ENCODE peak calls at places on chromosomes 4 and X, in eight cellular contexts. One of them, this sample, is unnamed.

GRCh38 chrX:141314441-141314840 is 72.1 kb upstream of the SPANXC start:
- DNase-seq in substantia nigra: no peak
- DNase-seq in cardiac muscle cell: no peak
- DNase-seq in CD4-positive, alpha-beta T cell: no peak
- DNase-seq in heart right ventricle: no peak
- DNase-seq in pancreas: no peak
- DNase-seq in breast epithelium: no peak
- DNase-seq in prostate gland: no peak
- DNase-seq in this sample: no peak

GRCh38 chrX:115892787-115893671 is 277.5 kb upstream of the AGTR2 start:
- DNase-seq in breast epithelium: peak; percentile 59
- DNase-seq in CD4-positive, alpha-beta T cell: no peak
- DNase-seq in cardiac muscle cell: peak; percentile 15
- DNase-seq in heart right ventricle: no peak
- DNase-seq in pancreas: peak; percentile 55
- DNase-seq in substantia nigra: peak; percentile 3
- DNase-seq in prostate gland: no peak
- DNase-seq in this sample: peak; percentile 78

GRCh38 chrX:55057691-55058249 is 17.1 kb upstream of the PAGE2B start:
- DNase-seq in breast epithelium: no peak
- DNase-seq in cardiac muscle cell: peak; percentile 5
- DNase-seq in prostate gland: no peak
- DNase-seq in pancreas: no peak
- DNase-seq in heart right ventricle: peak; percentile 7
- DNase-seq in substantia nigra: no peak
- DNase-seq in CD4-positive, alpha-beta T cell: peak; percentile 14
- DNase-seq in this sample: peak; percentile 31

GRCh38 chrX:53476371-53476770 is 42.2 kb upstream of the HSD17B10 start:
- DNase-seq in heart right ventricle: no peak
- DNase-seq in prostate gland: no peak
- DNase-seq in substantia nigra: no peak
- DNase-seq in pancreas: no peak
- DNase-seq in cardiac muscle cell: no peak
- DNase-seq in breast epithelium: no peak
- DNase-seq in CD4-positive, alpha-beta T cell: no peak
- DNase-seq in this sample: no peak

GRCh38 chr4:168857009-168857408 is 153.0 kb downstream of the CBR4 start:
- DNase-seq in heart right ventricle: no peak
- DNase-seq in substantia nigra: no peak
- DNase-seq in prostate gland: no peak
- DNase-seq in CD4-positive, alpha-beta T cell: no peak
- DNase-seq in cardiac muscle cell: no peak
- DNase-seq in pancreas: no peak
- DNase-seq in breast epithelium: no peak
- DNase-seq in this sample: no peak

GRCh38 chr4:128525939-128526630 is 238.5 kb upstream of the PGRMC2 start:
- DNase-seq in substantia nigra: no peak
- DNase-seq in pancreas: no peak
- DNase-seq in cardiac muscle cell: no peak
- DNase-seq in prostate gland: peak; percentile 29
- DNase-seq in heart right ventricle: no peak
- DNase-seq in CD4-positive, alpha-beta T cell: no peak
- DNase-seq in breast epithelium: no peak
- DNase-seq in this sample: no peak

GRCh38 chr4:37628977-37629609 is 57.1 kb downstream of the RELL1 start:
- DNase-seq in prostate gland: no peak
- DNase-seq in breast epithelium: peak; percentile 27
- DNase-seq in CD4-positive, alpha-beta T cell: no peak
- DNase-seq in heart right ventricle: no peak
- DNase-seq in substantia nigra: no peak
- DNase-seq in cardiac muscle cell: no peak
- DNase-seq in pancreas: no peak
- DNase-seq in this sample: peak; percentile 66

GRCh38 chr4:124484940-124485339 is 227.6 kb downstream of the ANKRD50 start:
- DNase-seq in substantia nigra: no peak
- DNase-seq in heart right ventricle: no peak
- DNase-seq in cardiac muscle cell: no peak
- DNase-seq in CD4-positive, alpha-beta T cell: no peak
- DNase-seq in pancreas: no peak
- DNase-seq in breast epithelium: no peak
- DNase-seq in prostate gland: no peak
- DNase-seq in this sample: no peak

GRCh38 chr4:104591505-104591904 is 96.8 kb upstream of the CXXC4 start:
- DNase-seq in heart right ventricle: peak; percentile 45
- DNase-seq in cardiac muscle cell: peak; percentile 70
- DNase-seq in prostate gland: no peak
- DNase-seq in pancreas: peak; percentile 70
- DNase-seq in breast epithelium: no peak
- DNase-seq in CD4-positive, alpha-beta T cell: no peak
- DNase-seq in substantia nigra: no peak
- DNase-seq in this sample: peak; percentile 41

GRCh38 chrX:115892056-115892708 is 278.4 kb upstream of the AGTR2 start:
- DNase-seq in CD4-positive, alpha-beta T cell: no peak
- DNase-seq in prostate gland: no peak
- DNase-seq in cardiac muscle cell: no peak
- DNase-seq in substantia nigra: no peak
- DNase-seq in breast epithelium: no peak
- DNase-seq in heart right ventricle: no peak
- DNase-seq in pancreas: no peak
- DNase-seq in this sample: peak; percentile 92

GRCh38 chr4:3045500-3045850 is 28.9 kb downstream of the HTT-AS start:
- DNase-seq in pancreas: no peak
- DNase-seq in cardiac muscle cell: no peak
- DNase-seq in CD4-positive, alpha-beta T cell: peak; percentile 33
- DNase-seq in prostate gland: no peak
- DNase-seq in heart right ventricle: no peak
- DNase-seq in breast epithelium: no peak
- DNase-seq in substantia nigra: no peak
- DNase-seq in this sample: peak; percentile 72

GRCh38 chrX:107659768-107660167 is 31.5 kb downstream of the PRPS1 start:
- DNase-seq in cardiac muscle cell: peak; percentile 58
- DNase-seq in prostate gland: no peak
- DNase-seq in heart right ventricle: no peak
- DNase-seq in substantia nigra: no peak
- DNase-seq in pancreas: no peak
- DNase-seq in CD4-positive, alpha-beta T cell: no peak
- DNase-seq in breast epithelium: no peak
- DNase-seq in this sample: peak; percentile 55

GRCh38 chrX:98289726-98290125 is 1406.0 kb downstream of the RPA4 start:
- DNase-seq in heart right ventricle: no peak
- DNase-seq in prostate gland: no peak
- DNase-seq in CD4-positive, alpha-beta T cell: no peak
- DNase-seq in breast epithelium: no peak
- DNase-seq in pancreas: no peak
- DNase-seq in cardiac muscle cell: no peak
- DNase-seq in substantia nigra: no peak
- DNase-seq in this sample: no peak

GRCh38 chr4:88244821-88245579 is 39.4 kb downstream of the PPM1K start:
- DNase-seq in prostate gland: no peak
- DNase-seq in pancreas: no peak
- DNase-seq in breast epithelium: no peak
- DNase-seq in cardiac muscle cell: no peak
- DNase-seq in substantia nigra: no peak
- DNase-seq in CD4-positive, alpha-beta T cell: peak; percentile 13
- DNase-seq in heart right ventricle: no peak
- DNase-seq in this sample: no peak

GRCh38 chr4:41155194-41155830 is 59.0 kb downstream of the APBB2 start:
- DNase-seq in heart right ventricle: no peak
- DNase-seq in pancreas: no peak
- DNase-seq in substantia nigra: no peak
- DNase-seq in breast epithelium: no peak
- DNase-seq in cardiac muscle cell: no peak
- DNase-seq in CD4-positive, alpha-beta T cell: no peak
- DNase-seq in prostate gland: no peak
- DNase-seq in this sample: no peak

GRCh38 chr4:18441676-18442075 is 420.1 kb upstream of the LCORL start:
- DNase-seq in cardiac muscle cell: no peak
- DNase-seq in substantia nigra: no peak
- DNase-seq in breast epithelium: no peak
- DNase-seq in prostate gland: no peak
- DNase-seq in CD4-positive, alpha-beta T cell: no peak
- DNase-seq in pancreas: no peak
- DNase-seq in heart right ventricle: no peak
- DNase-seq in this sample: no peak

GRCh38 chrX:153379971-153380581 is 21.1 kb downstream of the PNMA6E start:
- DNase-seq in CD4-positive, alpha-beta T cell: no peak
- DNase-seq in cardiac muscle cell: peak; percentile 53
- DNase-seq in heart right ventricle: no peak
- DNase-seq in prostate gland: no peak
- DNase-seq in breast epithelium: no peak
- DNase-seq in substantia nigra: no peak
- DNase-seq in pancreas: no peak
- DNase-seq in this sample: no peak

GRCh38 chrX:5575407-5575806 is 653.3 kb downstream of the NLGN4X start:
- DNase-seq in breast epithelium: no peak
- DNase-seq in pancreas: no peak
- DNase-seq in CD4-positive, alpha-beta T cell: no peak
- DNase-seq in cardiac muscle cell: no peak
- DNase-seq in heart right ventricle: no peak
- DNase-seq in prostate gland: no peak
- DNase-seq in substantia nigra: no peak
- DNase-seq in this sample: no peak

GRCh38 chrX:148204195-148204594 is 223.1 kb downstream of the FMR1NB start:
- DNase-seq in substantia nigra: no peak
- DNase-seq in pancreas: no peak
- DNase-seq in prostate gland: no peak
- DNase-seq in heart right ventricle: no peak
- DNase-seq in CD4-positive, alpha-beta T cell: no peak
- DNase-seq in cardiac muscle cell: no peak
- DNase-seq in breast epithelium: no peak
- DNase-seq in this sample: no peak

GRCh38 chr4:83108101-83108861 is 6.2 kb downstream of the PLAC8 start:
- DNase-seq in cardiac muscle cell: no peak
- DNase-seq in prostate gland: no peak
- DNase-seq in heart right ventricle: no peak
- DNase-seq in pancreas: no peak
- DNase-seq in CD4-positive, alpha-beta T cell: peak; percentile 19
- DNase-seq in breast epithelium: no peak
- DNase-seq in substantia nigra: no peak
- DNase-seq in this sample: no peak

GRCh38 chr4:10128761-10129160 is 12.2 kb upstream of the WDR1 start:
- DNase-seq in heart right ventricle: no peak
- DNase-seq in cardiac muscle cell: no peak
- DNase-seq in breast epithelium: no peak
- DNase-seq in CD4-positive, alpha-beta T cell: no peak
- DNase-seq in substantia nigra: no peak
- DNase-seq in prostate gland: no peak
- DNase-seq in pancreas: no peak
- DNase-seq in this sample: no peak

GRCh38 chr4:184810720-184811119 is 15.0 kb downstream of the ACSL1 start:
- DNase-seq in cardiac muscle cell: no peak
- DNase-seq in breast epithelium: no peak
- DNase-seq in substantia nigra: no peak
- DNase-seq in CD4-positive, alpha-beta T cell: no peak
- DNase-seq in heart right ventricle: no peak
- DNase-seq in prostate gland: no peak
- DNase-seq in pancreas: no peak
- DNase-seq in this sample: no peak

GRCh38 chr4:186722856-186723206 is 825 bp downstream of the FAT1 start:
- DNase-seq in pancreas: no peak
- DNase-seq in cardiac muscle cell: no peak
- DNase-seq in heart right ventricle: no peak
- DNase-seq in CD4-positive, alpha-beta T cell: no peak
- DNase-seq in prostate gland: no peak
- DNase-seq in substantia nigra: no peak
- DNase-seq in breast epithelium: no peak
- DNase-seq in this sample: no peak

GRCh38 chrX:95884196-95884595 is 800.4 kb upstream of the DIAPH2 start:
- DNase-seq in substantia nigra: no peak
- DNase-seq in prostate gland: peak; percentile 51
- DNase-seq in CD4-positive, alpha-beta T cell: no peak
- DNase-seq in pancreas: no peak
- DNase-seq in heart right ventricle: no peak
- DNase-seq in cardiac muscle cell: no peak
- DNase-seq in breast epithelium: no peak
- DNase-seq in this sample: no peak

GRCh38 chrX:123340691-123341090 is 156.6 kb downstream of the GRIA3 start:
- DNase-seq in cardiac muscle cell: no peak
- DNase-seq in pancreas: no peak
- DNase-seq in breast epithelium: no peak
- DNase-seq in heart right ventricle: no peak
- DNase-seq in prostate gland: no peak
- DNase-seq in CD4-positive, alpha-beta T cell: no peak
- DNase-seq in substantia nigra: no peak
- DNase-seq in this sample: no peak

GRCh38 chrX:56817179-56817578 is 88.1 kb downstream of the NBDY start:
- DNase-seq in substantia nigra: no peak
- DNase-seq in breast epithelium: no peak
- DNase-seq in CD4-positive, alpha-beta T cell: no peak
- DNase-seq in heart right ventricle: no peak
- DNase-seq in pancreas: no peak
- DNase-seq in cardiac muscle cell: no peak
- DNase-seq in prostate gland: no peak
- DNase-seq in this sample: no peak
- H3K27ac ChIP-seq in substantia nigra: no peak overlapping the region
- H3K27ac ChIP-seq in breast epithelium: no peak overlapping the region
- H3K27ac ChIP-seq in CD4-positive, alpha-beta T cell: no peak overlapping the region
- H3K27ac ChIP-seq in heart right ventricle: no peak overlapping the region
- H3K27ac ChIP-seq in pancreas: no peak overlapping the region
- H3K27ac ChIP-seq in cardiac muscle cell: no peak overlapping the region
- H3K27ac ChIP-seq in prostate gland: no peak overlapping the region
- H3K27ac ChIP-seq in this sample: no peak overlapping the region

GRCh38 chr4:158766419-158767044 is 2.3 kb upstream of the FNIP2 start:
- DNase-seq in cardiac muscle cell: no peak
- DNase-seq in breast epithelium: no peak
- DNase-seq in substantia nigra: no peak
- DNase-seq in heart right ventricle: no peak
- DNase-seq in CD4-positive, alpha-beta T cell: no peak
- DNase-seq in prostate gland: no peak
- DNase-seq in pancreas: no peak
- DNase-seq in this sample: no peak
- H3K27ac ChIP-seq in cardiac muscle cell: no peak overlapping the region
- H3K27ac ChIP-seq in breast epithelium: no peak overlapping the region
- H3K27ac ChIP-seq in substantia nigra: peak overlapping the region; percentile 41
- H3K27ac ChIP-seq in heart right ventricle: no peak overlapping the region
- H3K27ac ChIP-seq in CD4-positive, alpha-beta T cell: no peak overlapping the region
- H3K27ac ChIP-seq in prostate gland: no peak overlapping the region
- H3K27ac ChIP-seq in pancreas: no peak overlapping the region
- H3K27ac ChIP-seq in this sample: no peak overlapping the region

GRCh38 chrX:131735127-131735526 is 191.3 kb downstream of the OR13H1 start:
- DNase-seq in substantia nigra: no peak
- DNase-seq in CD4-positive, alpha-beta T cell: no peak
- DNase-seq in heart right ventricle: no peak
- DNase-seq in pancreas: no peak
- DNase-seq in breast epithelium: no peak
- DNase-seq in prostate gland: no peak
- DNase-seq in cardiac muscle cell: no peak
- DNase-seq in this sample: no peak
- H3K27ac ChIP-seq in substantia nigra: no peak overlapping the region
- H3K27ac ChIP-seq in CD4-positive, alpha-beta T cell: no peak overlapping the region
- H3K27ac ChIP-seq in heart right ventricle: no peak overlapping the region
- H3K27ac ChIP-seq in pancreas: no peak overlapping the region
- H3K27ac ChIP-seq in breast epithelium: no peak overlapping the region
- H3K27ac ChIP-seq in prostate gland: no peak overlapping the region
- H3K27ac ChIP-seq in cardiac muscle cell: no peak overlapping the region
- H3K27ac ChIP-seq in this sample: no peak overlapping the region

DNA sequence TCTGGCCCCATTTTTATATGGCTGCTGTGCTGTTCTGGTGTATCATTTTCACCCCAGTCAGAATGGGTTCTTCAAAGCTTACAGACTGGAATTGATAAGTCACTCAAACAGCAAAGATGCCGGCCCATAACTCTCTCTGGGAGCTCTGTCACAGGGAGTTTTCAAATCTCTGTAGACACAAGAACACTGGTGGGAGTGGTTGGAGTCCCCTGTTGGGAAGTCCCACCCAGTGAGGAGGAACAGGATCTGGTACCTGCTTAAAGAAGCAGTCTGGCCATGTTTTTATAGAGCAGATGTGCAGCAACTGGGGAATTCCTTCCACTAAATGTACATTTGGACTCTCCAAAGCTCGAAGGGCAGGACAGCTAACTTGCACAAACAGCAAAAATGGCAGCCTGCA is 69.3 kb upstream of the UGT2B7 start:
- DNase-seq in substantia nigra: no peak
- DNase-seq in CD4-positive, alpha-beta T cell: no peak
- DNase-seq in pancreas: no peak
- DNase-seq in prostate gland: no peak
- DNase-seq in heart right ventricle: no peak
- DNase-seq in cardiac muscle cell: no peak
- DNase-seq in breast epithelium: no peak
- DNase-seq in this sample: no peak
- H3K27ac ChIP-seq in substantia nigra: no peak overlapping the region
- H3K27ac ChIP-seq in CD4-positive, alpha-beta T cell: no peak overlapping the region
- H3K27ac ChIP-seq in pancreas: no peak overlapping the region
- H3K27ac ChIP-seq in prostate gland: no peak overlapping the region
- H3K27ac ChIP-seq in heart right ventricle: no peak overlapping the region
- H3K27ac ChIP-seq in cardiac muscle cell: no peak overlapping the region
- H3K27ac ChIP-seq in breast epithelium: no peak overlapping the region
- H3K27ac ChIP-seq in this sample: no peak overlapping the region